ENCODE peak calls at places on chromosome 3, in eight cellular contexts. Y is K562, R is sigmoid colon, B is upper lobe of left lung, G is A549, A is transverse colon, U is ovary, I is suprapubic skin. N is an unnamed sample.

GRCh38 chr3:186933801-186934200 is 3.5 kb downstream of the ST6GAL1 start:
- DNase-seq in A (no peak), R (no peak), I (no peak), B (no peak), G (no peak), Y (no peak), U (no peak), N (no peak)

GRCh38 chr3:23647706-23648258 is 158.0 kb upstream of the UBE2E1 start:
- DNase-seq in U (no peak), G (no peak), I (no peak), R (no peak), B (no peak), A (no peak), Y (no peak), N (peak)

GRCh38 chr3:171566803-171567422 is 106.7 kb upstream of the TNIK start:
- DNase-seq in U (no peak), I (no peak), R (no peak), G (peak), Y (peak), B (no peak), A (no peak), N (no peak)

GRCh38 chr3:55565516-55565915 is 78.4 kb upstream of the WNT5A start:
- DNase-seq in B (no peak), R (no peak), A (no peak), Y (no peak), I (no peak), G (no peak), U (no peak), N (no peak)

GRCh38 chr3:100580147-100580546 is 29.3 kb upstream of the ADGRG7 start:
- DNase-seq in A (no peak), U (no peak), B (no peak), Y (no peak), G (no peak), R (no peak), I (no peak), N (no peak)

GRCh38 chr3:171598990-171599389 is 138.8 kb upstream of the TNIK start:
- DNase-seq in Y (no peak), R (no peak), I (no peak), U (no peak), A (no peak), B (no peak), G (no peak), N (no peak)

GRCh38 chr3:198019115-198019514 is 59.1 kb downstream of the LMLN start:
- DNase-seq in I (no peak), G (no peak), A (no peak), Y (no peak), B (no peak), R (no peak), U (no peak), N (no peak)

GRCh38 chr3:141646760-141647561 is 91.1 kb upstream of the RNF7 start:
- DNase-seq in A (peak), I (no peak), R (no peak), Y (peak), B (no peak), G (peak), U (peak), N (no peak)

GRCh38 chr3:136862611-136862951 is 573 bp downstream of the NCK1 start:
- DNase-seq in Y (peak), G (peak), B (no peak), R (peak), I (peak), A (peak), U (peak), N (peak)

GRCh38 chr3:196207159-196207832 is 3.9 kb downstream of the ZDHHC19 start:
- DNase-seq in U (peak), B (peak), Y (peak), A (no peak), G (no peak), I (peak), R (no peak), N (no peak)

GRCh38 chr3:150117076-150117475 is 146.4 kb upstream of the PFN2 start:
- DNase-seq in R (no peak), G (no peak), Y (no peak), B (no peak), U (no peak), A (no peak), I (no peak), N (no peak)

GRCh38 chr3:113606539-113607218 is 74.3 kb downstream of the SIDT1 start:
- DNase-seq in A (peak), Y (no peak), G (no peak), U (no peak), R (no peak), B (no peak), I (no peak), N (no peak)

GRCh38 chr3:97820780-97821179 is 1.0 kb upstream of the CRYBG3 start:
- DNase-seq in U (no peak), R (no peak), G (no peak), B (no peak), Y (no peak), A (no peak), I (no peak), N (no peak)

GRCh38 chr3:87420171-87420570 is 143.8 kb upstream of the POU1F1 start:
- DNase-seq in G (no peak), B (no peak), A (no peak), Y (no peak), R (no peak), U (no peak), I (no peak), N (no peak)

GRCh38 chr3:129559565-129560079 is 16.6 kb downstream of the H1-8 start:
- DNase-seq in Y (no peak), B (peak), G (no peak), U (no peak), I (no peak), R (no peak), A (no peak), N (no peak)

GRCh38 chr3:129558772-129559564 is 16.0 kb downstream of the H1-8 start:
- DNase-seq in U (no peak), G (peak), B (no peak), I (no peak), A (no peak), R (no peak), Y (peak), N (no peak)

GRCh38 chr3:129561619-129562248 is 18.8 kb downstream of the H1-8 start:
- DNase-seq in B (no peak), A (no peak), Y (no peak), I (no peak), U (no peak), R (no peak), G (no peak), N (no peak)

GRCh38 chr3:129560931-129561594 is 18.1 kb downstream of the H1-8 start:
- DNase-seq in I (peak), B (peak), G (peak), R (peak), U (peak), A (peak), Y (no peak), N (no peak)

GRCh38 chr3:129560269-129560787 is 17.4 kb downstream of the H1-8 start:
- DNase-seq in B (peak), A (no peak), R (no peak), U (peak), I (no peak), G (no peak), Y (peak), N (no peak)
- H3K4me3 ChIP-seq in B (no peak), A (no peak), R (no peak), U (peak), I (no peak), G (no peak), Y (no peak), N (no peak)

DNA sequence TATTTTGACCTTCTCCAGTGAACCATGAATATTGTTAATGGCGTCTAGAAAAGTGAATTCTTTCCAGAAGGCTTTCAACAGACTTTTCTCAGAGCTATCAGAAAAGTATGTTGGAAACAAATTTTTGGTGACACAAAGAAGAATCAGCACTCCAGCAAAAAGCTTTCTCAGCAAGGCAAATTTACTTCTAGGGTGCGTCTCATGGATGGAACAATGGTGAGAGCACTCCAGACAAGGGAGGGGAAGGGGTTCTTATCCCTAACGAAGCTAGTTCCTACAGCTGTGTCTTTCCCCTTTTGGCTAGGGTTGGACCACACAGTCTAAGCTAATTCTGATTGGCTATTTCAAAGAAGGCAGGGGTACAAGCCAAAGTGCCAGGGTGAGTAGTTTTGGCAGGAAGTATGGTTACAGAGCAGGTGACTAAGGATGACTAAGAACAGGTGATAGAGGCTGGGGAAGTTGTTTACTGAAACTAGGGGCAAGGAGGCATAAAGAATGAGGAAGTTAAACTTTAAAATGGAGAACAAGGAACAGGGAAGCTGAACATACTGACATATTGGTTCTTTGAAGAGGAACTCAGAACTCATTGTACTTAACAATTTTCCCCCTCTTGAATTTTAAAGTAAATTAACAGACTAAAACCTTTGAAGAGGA is 959.8 kb downstream of the NAALADL2 start:
- DNase-seq in Y (no peak), A (no peak), R (no peak), I (no peak), G (no peak), U (no peak), B (no peak), N (no peak)
- TF ChIP-seq EP300 in Y (no peak), A (no peak), R (no peak), I (no peak), G (no peak), U (no peak), B (no peak), N (no peak)

GRCh38 chr3:118146658-118147375 is 887.8 kb downstream of the IGSF11 start:
- DNase-seq in B (no peak), R (no peak), U (no peak), Y (no peak), A (no peak), G (no peak), I (no peak), N (no peak)
- H3K4me3 ChIP-seq in B (no peak), R (no peak), U (no peak), Y (no peak), A (no peak), G (no peak), I (no peak), N (no peak)

GRCh38 chr3:187961366-187961765 is 192.6 kb upstream of the LPP start:
- DNase-seq in B (no peak), G (no peak), U (no peak), Y (no peak), I (no peak), R (no peak), A (no peak), N (no peak)

GRCh38 chr3:187963677-187964385 is 190.1 kb upstream of the LPP start:
- DNase-seq in B (no peak), R (no peak), I (no peak), Y (no peak), U (no peak), G (no peak), A (no peak), N (no peak)

GRCh38 chr3:187964759-187965158 is 189.2 kb upstream of the LPP start:
- DNase-seq in I (no peak), A (no peak), G (no peak), U (no peak), Y (no peak), R (no peak), B (no peak), N (no peak)

GRCh38 chr3:187960820-187961219 is 193.1 kb upstream of the LPP start:
- DNase-seq in A (no peak), R (no peak), U (no peak), Y (no peak), G (no peak), B (no peak), I (no peak), N (no peak)

GRCh38 chr3:187963003-187963676 is 190.8 kb upstream of the LPP start:
- DNase-seq in A (no peak), G (no peak), R (no peak), Y (no peak), B (no peak), I (no peak), U (no peak), N (no peak)
- TF ChIP-seq EP300 in A (no peak), G (no peak), R (no peak), Y (no peak), B (no peak), I (no peak), U (no peak), N (no peak)

DNA sequence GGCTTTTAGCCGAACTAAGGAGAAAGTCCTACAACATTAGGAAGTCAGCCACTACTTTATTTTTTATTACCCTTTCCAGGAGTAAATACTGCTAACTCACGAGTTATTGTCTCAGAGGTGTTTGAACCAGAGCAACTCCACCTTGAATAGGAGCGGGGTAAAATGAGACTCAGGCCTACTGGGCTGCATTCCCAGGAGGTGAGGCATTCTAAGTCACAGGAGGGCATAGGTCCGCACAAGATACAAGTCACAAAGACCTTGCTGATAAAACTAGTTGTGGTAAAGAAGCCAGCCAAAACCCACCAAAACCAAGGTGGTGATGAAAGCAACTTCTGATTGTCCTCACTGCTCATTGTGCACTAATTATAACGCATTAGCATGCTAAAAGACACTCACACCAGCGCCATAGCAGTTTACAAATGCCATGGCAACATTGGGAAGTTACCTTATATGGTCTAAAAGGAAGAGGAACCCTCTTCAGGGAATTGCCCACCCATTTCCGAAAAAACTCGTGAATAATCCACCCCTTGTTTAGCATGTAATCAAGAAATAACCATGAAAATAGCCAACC is 555.9 kb downstream of the IGSF11 start:
- DNase-seq in A (no peak), B (no peak), R (no peak), U (no peak), G (no peak), Y (no peak), I (no peak), N (no peak)
- H3K4me3 ChIP-seq in A (no peak), B (no peak), R (no peak), U (no peak), G (no peak), Y (no peak), I (no peak), N (no peak)

N was measured in esophagus muscularis mucosa.